ENCODE peak calls at places on chromosomes 1 and 21, in five cellular contexts. A is fibroblast of lung, E is Caco-2, N is cardiac fibroblast, V is GM12865. Q is an unnamed sample.
A peak's percentile ranks its signal among the peaks of the same experiment; 100 is the strongest.

GRCh38 chr1:230458509-230458908 is 32.4 kb upstream of the PGBD5 start:
- DNase-seq in A (peak; percentile 41), E (no peak), N (peak; percentile 71), V (no peak), Q (no peak)

GRCh38 chr1:40796939-40797667 is 13.5 kb downstream of the KCNQ4 start:
- DNase-seq in A (peak; percentile 22), E (no peak), N (no peak), V (no peak), Q (no peak)

GRCh38 chr1:39683591-39684312 is 7.5 kb downstream of the HPCAL4 start:
- DNase-seq in A (no peak), E (no peak), N (no peak), V (no peak), Q (no peak)

GRCh38 chr1:193325771-193326170 is 139.4 kb upstream of the B3GALT2 start:
- DNase-seq in A (peak; percentile 39), E (no peak), N (peak; percentile 10), V (no peak), Q (no peak)

GRCh38 chr1:225626698-225627097 is 26.2 kb downstream of the ENAH start:
- DNase-seq in A (peak; percentile 66), E (no peak), N (peak; percentile 65), V (no peak), Q (no peak)

GRCh38 chr1:58620926-58621325 is 43.9 kb upstream of the TACSTD2 start:
- DNase-seq in A (no peak), E (peak; percentile 40), N (peak; percentile 5), V (peak; percentile 10), Q (no peak)

GRCh38 chr1:24244519-24245268 is 57.6 kb upstream of the IFNLR1 start:
- DNase-seq in A (no peak), E (no peak), N (no peak), V (no peak), Q (no peak)

GRCh38 chr1:77370588-77371306 is 88.9 kb downstream of the AK5 start:
- DNase-seq in A (peak; percentile 97), E (no peak), N (peak; percentile 87), V (no peak), Q (no peak)

GRCh38 chr21:26061437-26061836 is 109.1 kb downstream of the APP start:
- DNase-seq in A (peak; percentile 6), E (no peak), N (peak; percentile 55), V (no peak), Q (no peak)

GRCh38 chr1:91529856-91530255 is 29.2 kb downstream of the CDC7 start:
- DNase-seq in A (peak; percentile 17), E (peak; percentile 28), N (peak; percentile 83), V (peak; percentile 49), Q (no peak)

GRCh38 chr1:107877749-107878148 is 87.2 kb downstream of the VAV3 start:
- DNase-seq in A (no peak), E (no peak), N (no peak), V (no peak), Q (no peak)

GRCh38 chr1:205226868-205227583 is 720 bp upstream of the TMCC2 start:
- DNase-seq in A (peak; percentile 68), E (no peak), N (peak; percentile 55), V (no peak), Q (no peak)

GRCh38 chr1:21825393-21825792 is 13.3 kb downstream of the LDLRAD2 start:
- DNase-seq in A (no peak), E (no peak), N (no peak), V (no peak), Q (no peak)

GRCh38 chr1:41432481-41433280 is 51.8 kb downstream of the EDN2 start:
- DNase-seq in A (peak; percentile 91), E (peak; percentile 84), N (peak; percentile 92), V (peak; percentile 76), Q (peak; percentile 87)

GRCh38 chr1:94599090-94599813 is 57.7 kb upstream of the F3 start:
- DNase-seq in A (no peak), E (peak; percentile 45), N (no peak), V (no peak), Q (no peak)

GRCh38 chr21:18142639-18143038 is 102.0 kb upstream of the CHODL start:
- DNase-seq in A (no peak), E (no peak), N (no peak), V (no peak), Q (no peak)

GRCh38 chr1:213297021-213297420 is 246.0 kb downstream of the RPS6KC1 start:
- DNase-seq in A (no peak), E (no peak), N (no peak), V (no peak), Q (no peak)

GRCh38 chr1:151946366-151946764 is 37.1 kb upstream of the THEM4 start:
- DNase-seq in A (peak; percentile 54), E (no peak), N (peak; percentile 57), V (no peak), Q (no peak)

GRCh38 chr1:58722414-58722813 is 22.6 kb upstream of the MYSM1 start:
- DNase-seq in A (peak; percentile 29), E (no peak), N (peak; percentile 26), V (no peak), Q (no peak)

GRCh38 chr21:17793675-17794123 is 25.5 kb downstream of the C21orf91 start:
- DNase-seq in A (peak; percentile 66), E (no peak), N (peak; percentile 62), V (peak; percentile 47), Q (no peak)

DNA sequence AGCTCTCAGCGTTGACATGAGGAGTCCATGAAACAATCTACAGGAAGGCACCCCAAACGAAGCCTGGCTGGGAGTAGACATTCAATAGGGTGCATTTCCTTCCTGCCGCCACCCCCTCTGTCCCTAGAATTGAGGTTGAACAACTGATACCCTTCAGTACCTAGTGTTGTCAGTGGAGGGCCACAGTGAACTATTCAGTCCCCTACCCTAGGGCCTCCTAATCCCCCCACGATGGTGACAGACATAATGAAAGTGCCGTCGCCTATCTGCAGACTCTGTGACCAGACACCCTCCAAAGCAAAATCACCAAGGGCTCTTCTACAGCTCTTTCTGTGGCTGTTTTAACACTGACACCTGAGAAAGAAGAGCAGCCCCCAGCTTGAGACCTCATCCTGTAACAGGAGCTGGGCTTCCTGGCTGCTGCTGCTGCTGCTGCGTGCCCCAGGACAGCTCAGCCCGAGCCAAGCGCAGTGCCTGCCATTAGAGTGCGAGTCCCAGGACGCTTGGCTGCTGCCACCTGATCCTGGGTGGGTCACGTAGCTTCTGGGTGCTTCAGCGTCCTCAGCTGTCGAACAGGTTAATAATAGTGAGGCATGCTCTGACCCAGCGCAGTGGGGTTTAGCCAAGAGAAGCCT is 183.0 kb downstream of the ZBTB18 start:
- DNase-seq in A (no peak), E (no peak), N (no peak), V (peak; percentile 12), Q (no peak)
- TF ChIP-seq CTCF in A (no peak), E (no peak), N (no peak), V (no peak), Q (no peak)

DNA sequence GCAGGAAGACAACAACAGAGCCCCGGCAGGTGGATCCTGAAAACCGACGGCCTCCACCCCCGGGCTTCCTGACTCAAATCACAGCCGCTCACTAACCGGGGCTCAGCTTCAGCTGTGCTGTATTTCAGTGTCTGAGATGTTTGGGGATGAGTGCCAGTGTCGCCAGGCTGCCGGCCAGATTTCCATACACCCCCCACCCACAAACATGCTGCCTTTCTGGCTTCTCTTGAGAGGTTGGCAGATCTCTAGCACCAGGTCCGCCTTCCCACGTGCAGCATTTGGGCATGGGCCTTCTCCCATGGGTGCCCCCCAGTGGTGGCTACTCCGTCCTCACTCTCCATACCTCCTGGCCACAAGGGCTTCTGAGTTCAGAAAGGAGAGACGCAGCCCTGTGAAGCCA is 34.8 kb downstream of the KCNAB2 start:
- DNase-seq in A (no peak), E (peak; percentile 49), N (no peak), V (no peak), Q (no peak)
- TF ChIP-seq CTCF in A (peak; percentile 11), E (peak; percentile 56), N (peak; percentile 16), V (no peak), Q (no peak)

DNA sequence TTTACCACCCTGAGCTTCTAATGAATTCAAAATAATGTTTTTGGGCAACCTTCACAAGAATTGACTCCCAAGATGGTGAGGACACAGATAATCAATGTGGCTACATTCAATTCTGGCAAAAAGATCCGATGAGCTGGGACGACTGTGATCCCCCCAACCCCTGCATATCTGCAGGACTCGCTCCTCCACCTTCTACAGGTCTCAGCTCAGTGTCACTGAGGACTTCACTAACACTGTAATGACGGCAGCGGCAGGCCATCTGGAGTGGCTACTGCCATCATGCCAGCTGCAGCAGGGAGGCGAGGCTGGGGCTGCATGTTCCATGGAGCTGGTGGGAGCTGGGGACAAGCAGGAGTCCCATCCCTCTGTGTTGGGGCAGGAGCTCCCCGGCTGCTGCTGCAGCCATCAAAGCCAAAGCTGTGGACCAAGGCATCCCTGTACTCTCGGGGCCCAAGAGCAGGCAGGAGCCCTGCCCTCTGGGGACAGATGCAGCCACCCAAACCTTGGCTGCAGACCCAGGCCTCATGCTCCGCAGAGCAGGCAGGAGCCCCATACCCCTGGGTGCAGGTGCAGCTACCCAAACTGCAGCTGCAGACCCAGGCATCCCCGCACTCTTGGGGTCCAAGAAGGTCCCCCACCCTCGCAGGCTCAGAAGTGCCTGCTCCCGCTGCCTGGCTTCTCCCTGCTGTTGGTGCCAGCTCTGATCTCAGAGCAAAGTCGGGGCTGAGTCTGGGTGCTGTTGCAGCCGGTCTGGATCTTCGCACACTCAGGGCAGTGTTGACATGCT is 12.2 kb upstream of the DHRS3 start:
- DNase-seq in A (no peak), E (no peak), N (no peak), V (no peak), Q (no peak)
- TF ChIP-seq CTCF in A (no peak), E (no peak), N (no peak), V (no peak), Q (no peak)

GRCh38 chr1:51093566-51093965 is 8.5 kb upstream of the C1orf185 start:
- DNase-seq in A (peak; percentile 50), E (no peak), N (peak; percentile 33), V (no peak), Q (no peak)

GRCh38 chr1:51086496-51087271 is 15.3 kb upstream of the C1orf185 start:
- DNase-seq in A (no peak), E (no peak), N (no peak), V (no peak), Q (no peak)

GRCh38 chr1:51088474-51088873 is 13.6 kb upstream of the C1orf185 start:
- DNase-seq in A (no peak), E (no peak), N (peak; percentile 39), V (peak; percentile 44), Q (no peak)
- TF ChIP-seq CTCF in A (peak; percentile 17), E (peak; percentile 12), N (peak; percentile 39), V (peak; percentile 54), Q (no peak)

Q was measured in type B pancreatic cell.